ENCODE peak calls at places on chromosomes 12 and 14, in nine cellular contexts. P is cardiac fibroblast, M is WTC11, A is IMR-90, U is K562, F is mucosa of descending colon, X is GM10248, Q is GM20000, N is astrocyte. E is an unnamed sample.

GRCh38 chr14:46920542-46920941 is 269.0 kb upstream of the RPL10L start:
- DNase-seq in Q (no peak), X (no peak), F (no peak), N (no peak), U (no peak), A (no peak), P (no peak), M (no peak), E (no peak)

GRCh38 chr12:53214687-53215455 is 7.8 kb upstream of the ITGB7 start:
- DNase-seq in F (no peak), X (no peak), M (no peak), N (no peak), U (no peak), P (no peak), Q (no peak), A (no peak), E (no peak)

GRCh38 chr12:54053625-54054441 is at the start of gene HOXC4:
- DNase-seq in F (no peak), X (peak), N (peak), P (no peak), A (peak), Q (peak), U (no peak), M (peak), E (peak)

GRCh38 chr14:88437659-88438058 is 52.2 kb downstream of the SPATA7 start:
- DNase-seq in U (no peak), F (no peak), A (no peak), M (no peak), Q (no peak), X (no peak), P (peak), N (no peak), E (peak)

GRCh38 chr12:75819512-75819911 is 212.1 kb downstream of the PHLDA1 start:
- DNase-seq in P (no peak), N (no peak), M (no peak), Q (no peak), X (no peak), U (no peak), F (no peak), A (no peak), E (no peak)

GRCh38 chr12:9701380-9702154 is 31.3 kb downstream of the CLECL1 start:
- DNase-seq in X (no peak), M (no peak), Q (no peak), P (no peak), F (no peak), N (no peak), U (no peak), A (no peak), E (no peak)

GRCh38 chr14:66137076-66137475 is 349.1 kb upstream of the CCDC196 start:
- DNase-seq in A (no peak), P (no peak), N (no peak), M (no peak), Q (no peak), F (no peak), U (no peak), X (no peak), E (no peak)

GRCh38 chr14:91306547-91306946 is 62.0 kb upstream of the GPR68 start:
- DNase-seq in Q (no peak), P (no peak), U (no peak), F (no peak), A (no peak), N (no peak), M (no peak), X (no peak), E (no peak)

GRCh38 chr14:100731846-100732765 is 5.4 kb downstream of the DLK1 start:
- DNase-seq in A (no peak), Q (no peak), P (no peak), M (no peak), N (no peak), F (no peak), U (no peak), X (no peak), E (no peak)

GRCh38 chr14:21860172-21860571 is 186.6 kb upstream of the OR4E1 start:
- DNase-seq in U (peak), F (no peak), A (no peak), P (peak), M (peak), Q (peak), X (peak), N (no peak), E (peak)

GRCh38 chr12:46483572-46484395 is 111.2 kb upstream of the SLC38A2 start:
- DNase-seq in U (peak), M (no peak), A (peak), Q (no peak), P (peak), X (no peak), F (no peak), N (no peak), E (peak)

GRCh38 chr12:95241761-95242506 is 24.3 kb downstream of the VEZT start:
- DNase-seq in M (no peak), F (no peak), P (no peak), X (no peak), N (no peak), A (no peak), U (no peak), Q (no peak), E (no peak)

GRCh38 chr14:73221945-73222344 is 15.4 kb upstream of the PAPLN start:
- DNase-seq in P (no peak), F (no peak), M (no peak), U (no peak), Q (no peak), A (peak), X (no peak), N (peak), E (no peak)

GRCh38 chr14:68593806-68594536 is 198.9 kb downstream of the ZFP36L1 start:
- DNase-seq in F (no peak), X (no peak), Q (no peak), M (no peak), P (peak), N (peak), A (peak), U (no peak), E (no peak)

GRCh38 chr12:116160196-116160595 is 117.3 kb downstream of the MED13L start:
- DNase-seq in N (no peak), M (no peak), A (peak), Q (no peak), U (no peak), X (no peak), F (no peak), P (no peak), E (no peak)

GRCh38 chr12:39606712-39607423 is 12.7 kb downstream of the ABCD2 start:
- DNase-seq in M (no peak), U (no peak), A (no peak), Q (no peak), P (no peak), F (no peak), N (no peak), X (no peak), E (no peak)

GRCh38 chr12:123267991-123268843 is 3.4 kb downstream of the CDK2AP1 start:
- DNase-seq in M (no peak), X (peak), A (no peak), Q (peak), P (no peak), F (no peak), N (peak), U (no peak), E (no peak)

GRCh38 chr12:89507015-89507824 is 17.4 kb downstream of the GALNT4 start:
- DNase-seq in N (no peak), P (no peak), U (no peak), X (no peak), F (peak), A (no peak), M (no peak), Q (no peak), E (peak)

GRCh38 chr12:104234926-104235499 is 19.4 kb downstream of the TXNRD1 start:
- DNase-seq in F (no peak), X (no peak), N (no peak), P (no peak), M (no peak), Q (no peak), A (no peak), U (no peak), E (no peak)

GRCh38 chr12:123270380-123271181 is 1.1 kb downstream of the CDK2AP1 start:
- DNase-seq in Q (peak), U (no peak), P (peak), X (peak), M (no peak), A (peak), F (peak), N (peak), E (peak)

GRCh38 chr14:72598328-72598727 is 295.6 kb downstream of the DPF3 start:
- DNase-seq in U (no peak), N (no peak), A (no peak), Q (peak), X (peak), F (no peak), P (no peak), M (no peak), E (no peak)

GRCh38 chr12:75887979-75888378 is 143.6 kb downstream of the PHLDA1 start:
- DNase-seq in P (no peak), N (no peak), F (no peak), X (no peak), Q (no peak), A (no peak), M (no peak), U (peak), E (no peak)

GRCh38 chr14:105888784-105889665 is 362.6 kb downstream of the TMEM121 start:
- DNase-seq in X (no peak), U (peak), N (no peak), P (no peak), A (no peak), Q (no peak), F (peak), M (no peak), E (no peak)

GRCh38 chr12:76882367-76882766 is 3.5 kb upstream of the CSRP2 start:
- DNase-seq in Q (no peak), P (no peak), M (no peak), N (no peak), A (no peak), U (no peak), X (no peak), F (no peak), E (no peak)

GRCh38 chr14:53954551-53955233 is 1.9 kb downstream of the BMP4 start:
- DNase-seq in X (no peak), Q (peak), F (no peak), A (peak), N (peak), M (peak), U (no peak), P (peak), E (peak)

GRCh38 chr14:103057372-103058208 is at the start of gene CDC42BPB:
- DNase-seq in Q (peak), F (peak), U (peak), X (peak), M (peak), A (peak), N (peak), P (peak), E (peak)

GRCh38 chr12:53624453-53624852 is 1.7 kb downstream of the ATF7 start:
- DNase-seq in M (no peak), Q (no peak), U (no peak), N (no peak), X (no peak), A (peak), F (no peak), P (peak), E (peak)

GRCh38 chr14:51422704-51423103 is 182.7 kb downstream of the TMX1 start:
- DNase-seq in A (no peak), M (no peak), Q (no peak), X (no peak), F (no peak), P (no peak), U (peak), N (no peak), E (no peak)

GRCh38 chr12:54522213-54522612 is 24.7 kb downstream of the NCKAP1L start:
- DNase-seq in N (no peak), A (no peak), F (no peak), U (no peak), P (peak), M (no peak), Q (no peak), X (no peak), E (no peak)

GRCh38 chr14:24613241-24613640 is 3.8 kb upstream of the GZMH start:
- DNase-seq in U (no peak), P (no peak), A (no peak), N (no peak), Q (peak), M (no peak), X (peak), F (no peak), E (no peak)

GRCh38 chr14:98855926-98856325 is 416.1 kb downstream of the BCL11B start:
- DNase-seq in P (no peak), Q (no peak), X (no peak), N (no peak), U (no peak), A (no peak), M (no peak), F (no peak), E (no peak)

GRCh38 chr12:124548854-124549378 is 18.5 kb downstream of the NCOR2 start:
- DNase-seq in U (no peak), Q (no peak), N (peak), F (peak), P (peak), X (no peak), A (peak), M (no peak), E (peak)

GRCh38 chr12:92466391-92467305 is 236.1 kb upstream of the PLEKHG7 start:
- DNase-seq in U (no peak), N (peak), M (peak), P (no peak), X (peak), A (peak), F (no peak), Q (no peak), E (no peak)

GRCh38 chr14:31842905-31843304 is 234.2 kb upstream of the ARHGAP5 start:
- DNase-seq in X (no peak), M (no peak), Q (no peak), N (peak), P (peak), F (no peak), A (no peak), U (no peak), E (peak)

GRCh38 chr12:10829994-10830393 is 3.8 kb upstream of the TAS2R10 start:
- DNase-seq in F (no peak), Q (no peak), U (no peak), A (no peak), P (no peak), N (peak), X (no peak), M (no peak), E (peak)

GRCh38 chr14:74049886-74050495 is 30.8 kb downstream of the BBOF1 start:
- DNase-seq in Q (peak), N (no peak), M (no peak), F (no peak), U (no peak), P (no peak), X (peak), A (no peak), E (no peak)

GRCh38 chr12:90102957-90103652 is 394.5 kb upstream of the ATP2B1 start:
- DNase-seq in M (no peak), F (no peak), A (peak), U (peak), P (peak), Q (peak), N (peak), X (peak), E (peak)

GRCh38 chr12:48815281-48816110 is 2.8 kb upstream of the CACNB3 start:
- DNase-seq in P (peak), Q (peak), F (peak), X (peak), A (peak), N (peak), M (peak), U (peak), E (peak)

GRCh38 chr14:97177016-97177415 is 379.8 kb downstream of the VRK1 start:
- DNase-seq in F (no peak), X (no peak), U (no peak), A (no peak), N (no peak), M (no peak), P (no peak), Q (no peak), E (no peak)

GRCh38 chr12:107925125-107925524 is 150.6 kb downstream of the ASCL4 start:
- DNase-seq in X (no peak), M (no peak), Q (no peak), U (no peak), A (no peak), N (no peak), F (no peak), P (no peak), E (no peak)

GRCh38 chr12:107931761-107932160 is 157.3 kb downstream of the ASCL4 start:
- DNase-seq in N (no peak), A (no peak), U (no peak), X (no peak), P (no peak), F (no peak), Q (no peak), M (no peak), E (no peak)

DNA sequence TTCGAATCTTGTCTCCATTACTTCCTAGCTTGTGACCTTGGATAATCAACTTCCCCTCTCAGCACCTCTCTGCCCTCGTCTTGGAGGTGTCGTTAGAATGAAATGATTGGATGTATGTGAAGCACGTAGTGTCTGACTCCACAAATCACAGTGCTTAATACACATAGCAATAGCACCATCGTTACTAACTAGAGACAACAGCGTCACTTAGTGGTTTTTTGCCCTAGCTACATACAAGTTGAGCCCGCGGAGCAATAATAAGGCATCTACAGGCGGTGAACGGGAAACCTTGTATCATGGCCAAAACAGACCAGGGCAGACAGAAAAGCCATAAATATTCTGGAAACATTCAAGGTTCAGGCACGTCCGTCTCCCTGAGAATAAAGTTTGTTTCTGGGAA is 154.9 kb downstream of the ASCL4 start:
- DNase-seq in U (peak), A (peak), F (no peak), N (peak), X (no peak), M (no peak), P (peak), Q (peak), E (peak)
- TF ChIP-seq CTCF in U (peak), A (peak), F (no peak), N (peak), X (peak), M (no peak), P (no peak), Q (no peak), E (peak)

GRCh38 chr12:5889381-5890047 is 55.5 kb downstream of the ANO2 start:
- DNase-seq in U (peak), P (no peak), Q (no peak), N (no peak), X (no peak), M (no peak), F (no peak), A (no peak), E (no peak)
- TF ChIP-seq CTCF in U (peak), P (no peak), Q (no peak), N (no peak), X (no peak), M (no peak), F (no peak), A (no peak), E (no peak)

GRCh38 chr12:111964935-111965334 is 48.0 kb downstream of the TMEM116 start:
- DNase-seq in F (no peak), Q (no peak), M (no peak), N (no peak), P (no peak), U (no peak), X (no peak), A (no peak), E (no peak)
- TF ChIP-seq CTCF in F (no peak), Q (no peak), M (no peak), N (no peak), P (no peak), U (no peak), X (no peak), A (no peak), E (no peak)

DNA sequence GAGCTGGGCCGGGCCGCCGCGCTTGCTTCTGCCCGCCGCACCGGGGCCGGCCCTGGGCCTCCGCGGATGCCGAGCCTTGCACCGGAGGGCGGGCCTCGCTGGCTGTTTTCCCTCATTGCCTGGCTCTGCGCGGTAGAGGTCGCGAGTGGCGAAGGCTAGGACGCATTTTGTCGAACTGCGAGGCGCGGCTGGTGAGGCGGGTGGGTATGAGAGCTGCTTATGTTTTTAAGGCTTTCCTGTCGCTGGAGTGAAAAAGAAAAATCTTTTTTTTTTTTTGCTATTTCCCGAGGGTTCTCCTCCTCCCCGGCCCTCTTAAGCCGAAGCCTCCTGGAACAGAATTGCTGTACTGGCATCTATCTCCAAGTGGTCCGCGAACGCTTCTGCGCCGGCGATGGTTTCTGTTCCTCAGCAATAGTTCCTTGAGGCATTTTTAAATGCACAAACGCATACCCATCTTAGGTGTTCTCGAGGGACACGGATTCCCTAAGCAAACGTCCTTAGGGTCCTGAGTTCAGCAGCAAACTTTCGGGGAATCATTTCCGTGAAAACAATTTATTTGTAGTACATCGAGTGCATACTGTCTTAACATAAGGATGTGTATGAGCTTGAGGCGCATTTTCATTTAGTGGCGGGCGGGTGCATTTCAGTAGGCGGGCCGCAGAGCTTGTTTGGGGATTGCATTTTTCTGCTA is 631 bp downstream of the RESF1 start:
- DNase-seq in F (peak), M (peak), P (peak), X (peak), U (peak), N (peak), A (peak), Q (peak), E (peak)
- TF ChIP-seq CTCF in F (no peak), M (no peak), P (peak), X (peak), U (peak), N (peak), A (peak), Q (no peak), E (no peak)

GRCh38 chr12:120515496-120515895 is 13.5 kb downstream of the COQ5 start:
- DNase-seq in Q (no peak), U (no peak), N (no peak), F (no peak), A (no peak), X (no peak), M (no peak), P (no peak), E (no peak)

GRCh38 chr12:120508537-120508936 is 12.6 kb downstream of the DYNLL1 start:
- DNase-seq in M (no peak), F (no peak), N (no peak), A (no peak), X (no peak), P (no peak), U (no peak), Q (no peak), E (no peak)

DNA sequence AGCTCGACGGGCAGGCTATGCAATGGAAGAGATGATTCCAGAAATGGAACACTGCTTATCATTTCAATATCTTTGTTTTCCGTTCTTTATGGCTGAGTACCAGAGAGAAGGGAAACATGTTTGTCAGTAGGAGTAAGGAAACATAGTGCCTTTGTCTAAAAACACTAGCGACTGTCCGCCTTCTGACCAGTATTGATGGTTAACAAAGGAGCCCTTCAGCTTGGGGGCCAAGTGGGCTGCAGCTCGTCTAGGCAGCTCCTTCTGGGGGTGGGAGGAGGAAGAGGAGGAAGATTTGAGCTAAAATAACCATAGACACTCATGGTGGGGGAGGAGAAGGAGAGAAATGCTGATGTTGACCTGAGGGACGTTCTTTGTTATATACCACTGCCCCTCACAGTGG is 15.0 kb downstream of the COQ5 start:
- DNase-seq in A (no peak), P (no peak), Q (no peak), N (no peak), X (no peak), F (no peak), U (no peak), M (no peak), E (no peak)
- TF ChIP-seq CTCF in A (no peak), P (no peak), Q (no peak), N (no peak), X (no peak), F (no peak), U (no peak), M (no peak), E (no peak)

GRCh38 chr14:80358112-80358511 is 146.8 kb upstream of the DIO2 start:
- DNase-seq in Q (no peak), U (no peak), F (no peak), M (no peak), P (no peak), A (no peak), N (no peak), X (no peak), E (no peak)
- TF ChIP-seq CTCF in Q (no peak), U (no peak), F (no peak), M (no peak), P (no peak), A (no peak), N (no peak), X (no peak), E (no peak)